ENCODE peak calls at places on chromosomes 12 and 14, in eight cellular contexts. X, O, Z, K, L, J, B and M are unnamed samples.

GRCh38 chr14:91872517-91873470 is 5.5 kb upstream of the TC2N start:
- DNase-seq in J (peak), K (no peak), L (peak), Z (no peak), O (no peak), B (no peak), X (peak), M (peak)

GRCh38 chr12:16155938-16156337 is 121.5 kb downstream of the SLC15A5 start:
- DNase-seq in B (no peak), L (no peak), K (no peak), X (no peak), Z (no peak), O (no peak), J (no peak), M (no peak)

GRCh38 chr12:77163068-77163810 is 97.9 kb upstream of the E2F7 start:
- DNase-seq in L (no peak), J (no peak), K (no peak), O (no peak), X (no peak), Z (no peak), B (no peak), M (no peak)

GRCh38 chr14:79044894-79045624 is 874.9 kb downstream of the NRXN3 start:
- DNase-seq in L (no peak), Z (no peak), O (peak), J (no peak), X (no peak), B (no peak), K (no peak), M (no peak)

GRCh38 chr12:115963030-115963480 is 314.4 kb downstream of the MED13L start:
- DNase-seq in X (no peak), Z (no peak), K (no peak), B (no peak), J (no peak), L (no peak), O (peak), M (no peak)

GRCh38 chr12:81679614-81680013 is 79.5 kb downstream of the PPFIA2 start:
- DNase-seq in K (no peak), B (no peak), L (no peak), Z (no peak), O (no peak), J (no peak), X (no peak), M (no peak)

GRCh38 chr12:111211910-111212757 is 156.8 kb downstream of the PHETA1 start:
- DNase-seq in B (no peak), O (peak), X (no peak), J (no peak), L (no peak), Z (no peak), K (no peak), M (no peak)

GRCh38 chr14:22039938-22040780 is 366.5 kb upstream of the OR4E1 start:
- DNase-seq in B (peak), J (no peak), L (no peak), Z (peak), X (peak), K (no peak), O (peak), M (peak)